ENCODE peak calls at places on chromosomes 7 and 10, in ten cellular contexts. Z is cardiac muscle cell, W is OCI-LY7, C is mucosa of descending colon, V is epithelial cell of proximal tubule, G is mammary epithelial cell, M is PC-9, U is heart left ventricle, D is adrenal gland, H is WTC11. X is an unnamed sample.

GRCh38 chr7:147406521-147407115 is 1183.9 kb upstream of the C7orf33 start:
- DNase-seq in Z (peak; percentile 17), W (no peak), C (no peak), V (no peak), G (no peak), M (no peak), U (no peak), D (no peak), H (no peak), X (no peak)

GRCh38 chr7:90720970-90721768 is 125.0 kb downstream of the CDK14 start:
- DNase-seq in Z (peak; percentile 89), W (peak; percentile 67), C (peak; percentile 67), V (peak; percentile 61), G (peak; percentile 36), M (no peak), U (no peak), D (no peak), H (no peak), X (peak; percentile 48)

GRCh38 chr10:76558586-76558985 is 1079.0 kb downstream of the KCNMA1 start:
- DNase-seq in Z (peak; percentile 63), W (no peak), C (peak; percentile 63), V (peak; percentile 61), G (peak; percentile 45), M (no peak), U (no peak), D (peak; percentile 70), H (no peak), X (peak; percentile 80)

GRCh38 chr7:66267249-66267648 is 62.1 kb downstream of the TPST1 start:
- DNase-seq in Z (peak; percentile 97), W (no peak), C (peak; percentile 22), V (peak; percentile 84), G (peak; percentile 74), M (no peak), U (no peak), D (peak; percentile 29), H (no peak), X (peak; percentile 74)

GRCh38 chr7:128374041-128374440 is 12.6 kb upstream of the PRRT4 start:
- DNase-seq in Z (no peak), W (no peak), C (no peak), V (no peak), G (no peak), M (no peak), U (no peak), D (no peak), H (no peak), X (no peak)

GRCh38 chr7:138097064-138097741 is 20.9 kb downstream of the AKR1D1 start:
- DNase-seq in Z (peak; percentile 63), W (peak; percentile 8), C (peak; percentile 63), V (peak; percentile 19), G (peak; percentile 29), M (peak; percentile 13), U (no peak), D (peak; percentile 58), H (peak; percentile 21), X (peak; percentile 51)

GRCh38 chr7:3260425-3260762 is 40.7 kb upstream of the SDK1 start:
- DNase-seq in Z (peak; percentile 74), W (no peak), C (peak; percentile 10), V (no peak), G (no peak), M (no peak), U (no peak), D (peak; percentile 19), H (no peak), X (no peak)

GRCh38 chr7:91266931-91267557 is 2.8 kb downstream of the FZD1 start:
- DNase-seq in Z (peak; percentile 22), W (no peak), C (no peak), V (no peak), G (no peak), M (no peak), U (peak; percentile 41), D (no peak), H (peak; percentile 19), X (no peak)

GRCh38 chr7:127673902-127674301 is 21.9 kb downstream of the SND1 start:
- DNase-seq in Z (no peak), W (no peak), C (no peak), V (no peak), G (peak; percentile 7), M (no peak), U (no peak), D (no peak), H (no peak), X (no peak)

GRCh38 chr7:47128719-47129118 is 453.2 kb downstream of the TNS3 start:
- DNase-seq in Z (no peak), W (no peak), C (no peak), V (no peak), G (no peak), M (no peak), U (no peak), D (no peak), H (no peak), X (no peak)

GRCh38 chr10:49609283-49610014 is 661 bp upstream of the SLC18A3 start:
- DNase-seq in Z (no peak), W (no peak), C (no peak), V (no peak), G (no peak), M (no peak), U (no peak), D (no peak), H (peak; percentile 68), X (no peak)
- TF ChIP-seq CTCF in Z (no peak), W (no peak), C (no peak), V (no peak), G (no peak), M (no peak), U (no peak), D (no peak), H (no peak), X (no peak)

GRCh38 chr10:123643315-123643714 is 22.8 kb upstream of the GPR26 start:
- DNase-seq in Z (no peak), W (no peak), C (no peak), V (no peak), G (no peak), M (no peak), U (no peak), D (no peak), H (peak; percentile 59), X (no peak)

GRCh38 chr10:123645016-123645415 is 21.1 kb upstream of the GPR26 start:
- DNase-seq in Z (no peak), W (no peak), C (no peak), V (no peak), G (no peak), M (no peak), U (no peak), D (no peak), H (no peak), X (no peak)

GRCh38 chr10:123640016-123640535 is 26.1 kb upstream of the GPR26 start:
- DNase-seq in Z (no peak), W (no peak), C (no peak), V (no peak), G (no peak), M (no peak), U (no peak), D (no peak), H (peak; percentile 35), X (no peak)

GRCh38 chr10:123642293-123642692 is 23.9 kb upstream of the GPR26 start:
- DNase-seq in Z (no peak), W (no peak), C (no peak), V (no peak), G (no peak), M (no peak), U (no peak), D (no peak), H (no peak), X (no peak)

DNA sequence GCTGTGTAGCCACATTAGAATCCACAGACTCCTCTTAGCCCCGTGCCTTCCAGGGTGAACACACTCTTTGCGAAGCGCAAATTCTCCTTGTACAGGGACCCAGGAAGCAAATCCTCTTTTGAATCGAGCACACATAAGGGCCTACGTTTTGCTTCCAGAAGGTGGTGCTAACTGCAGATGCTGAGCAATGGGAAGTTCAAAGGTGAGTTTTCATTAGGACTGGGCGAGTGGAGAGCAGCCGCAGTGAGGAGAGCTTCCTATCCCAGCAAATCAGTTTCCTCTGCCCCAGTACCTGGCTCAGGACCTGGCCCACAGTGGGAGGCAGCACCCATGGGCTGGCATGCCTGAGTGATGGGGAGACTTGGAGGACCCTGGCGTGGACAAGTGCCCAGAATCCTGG is 23.5 kb upstream of the GPR26 start:
- DNase-seq in Z (no peak), W (no peak), C (peak; percentile 45), V (no peak), G (no peak), M (no peak), U (no peak), D (no peak), H (no peak), X (no peak)
- TF ChIP-seq CTCF in Z (no peak), W (no peak), C (no peak), V (peak; percentile 21), G (no peak), M (no peak), U (no peak), D (no peak), H (no peak), X (no peak)

GRCh38 chr7:87886875-87887274 is 10.6 kb downstream of the DBF4 start:
- DNase-seq in Z (peak; percentile 64), W (peak; percentile 42), C (no peak), V (no peak), G (peak; percentile 7), M (no peak), U (no peak), D (no peak), H (no peak), X (peak; percentile 31)
- TF ChIP-seq CTCF in Z (peak; percentile 41), W (peak; percentile 82), C (no peak), V (no peak), G (peak; percentile 30), M (peak; percentile 71), U (peak; percentile 48), D (peak; percentile 35), H (no peak), X (peak; percentile 42)

GRCh38 chr7:102244601-102245000 is 42.1 kb upstream of the SH2B2 start:
- DNase-seq in Z (no peak), W (no peak), C (no peak), V (no peak), G (no peak), M (peak; percentile 60), U (no peak), D (no peak), H (no peak), X (no peak)

GRCh38 chr7:102251531-102252372 is 34.9 kb upstream of the SH2B2 start:
- DNase-seq in Z (no peak), W (peak; percentile 34), C (no peak), V (no peak), G (no peak), M (no peak), U (no peak), D (no peak), H (no peak), X (no peak)

GRCh38 chr7:102248456-102249395 is 37.9 kb upstream of the SH2B2 start:
- DNase-seq in Z (no peak), W (no peak), C (no peak), V (no peak), G (no peak), M (no peak), U (no peak), D (no peak), H (peak; percentile 77), X (no peak)

GRCh38 chr7:102252373-102252982 is 34.2 kb upstream of the SH2B2 start:
- DNase-seq in Z (no peak), W (no peak), C (no peak), V (no peak), G (no peak), M (no peak), U (no peak), D (no peak), H (no peak), X (no peak)

DNA sequence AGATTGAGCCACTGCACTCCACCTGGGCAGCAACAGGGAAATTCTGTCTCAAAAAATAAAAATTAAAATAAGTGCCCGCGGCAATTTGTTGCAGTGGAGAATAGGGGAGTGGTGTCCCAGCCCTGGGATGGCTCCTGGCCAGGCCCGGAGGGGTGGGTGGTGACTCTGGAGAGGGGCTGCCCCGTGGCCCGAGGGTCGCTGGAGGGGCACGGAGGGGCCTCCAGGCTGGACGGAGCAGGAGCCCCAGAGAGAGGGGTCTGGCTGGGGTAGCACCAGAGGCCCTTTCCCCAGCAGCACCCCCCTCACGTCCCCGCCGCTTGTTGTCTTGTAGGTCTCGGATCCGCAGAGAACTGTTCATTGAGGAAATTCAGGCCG is 38.6 kb upstream of the SH2B2 start:
- DNase-seq in Z (no peak), W (no peak), C (no peak), V (no peak), G (no peak), M (no peak), U (no peak), D (no peak), H (no peak), X (no peak)
- TF ChIP-seq CTCF in Z (no peak), W (no peak), C (no peak), V (no peak), G (no peak), M (no peak), U (no peak), D (no peak), H (no peak), X (no peak)

X was measured in MCF 10A.